ENCODE peak calls at places on chromosomes 5 and 9, in four cellular contexts. L is right cardiac atrium; B is stimulated activated CD8-positive, alpha-beta memory T cell treated with anti-CD3 and anti-CD28 coated beads, Interleukin-15, amount 100 ng/mL, for 4 hours; A is mucosa of descending colon. V is an unnamed sample.

GRCh38 chr9:133786371-133786753 is 48.2 kb upstream of the SARDH start:
- DNase-seq in L (peak; percentile 62), A (no peak), B (no peak), V (no peak)

GRCh38 chr9:14238518-14238917 is 75.4 kb downstream of the NFIB start:
- DNase-seq in L (no peak), B (no peak), A (no peak), V (no peak)

GRCh38 chr5:170638454-170639220 is 134.8 kb downstream of the KCNIP1 start:
- DNase-seq in A (peak; percentile 77), L (peak; percentile 78), B (peak; percentile 19), V (peak; percentile 81)

GRCh38 chr9:79766091-79766490 is 194.3 kb downstream of the TLE4 start:
- DNase-seq in A (no peak), L (no peak), B (no peak), V (no peak)

GRCh38 chr9:899440-900184 is 58.1 kb downstream of the DMRT1 start:
- DNase-seq in B (no peak), A (peak; percentile 13), L (no peak), V (no peak)

GRCh38 chr5:151048526-151048925 is 28.1 kb downstream of the GPX3 start:
- DNase-seq in L (no peak), A (peak; percentile 33), B (no peak), V (no peak)

GRCh38 chr9:76401580-76402354 is 7.5 kb upstream of the RFK start:
- DNase-seq in L (no peak), B (no peak), A (peak; percentile 34), V (no peak)

GRCh38 chr5:74673011-74673790 is 11.8 kb upstream of the HEXB start:
- DNase-seq in B (no peak), L (no peak), A (no peak), V (peak; percentile 35)

GRCh38 chr5:20340123-20340522 is 352.1 kb upstream of the CDH18 start:
- DNase-seq in B (no peak), L (no peak), A (no peak), V (no peak)

GRCh38 chr5:1378866-1379659 is 34.2 kb upstream of the CLPTM1L start:
- DNase-seq in L (no peak), A (no peak), B (no peak), V (no peak)

GRCh38 chr9:14372437-14373318 is 58.7 kb upstream of the NFIB start:
- DNase-seq in L (no peak), A (peak; percentile 26), B (no peak), V (no peak)

GRCh38 chr5:5165541-5166002 is 25.4 kb downstream of the ADAMTS16 start:
- DNase-seq in B (no peak), L (no peak), A (no peak), V (no peak)

GRCh38 chr9:36276840-36277239 is 18.6 kb upstream of the GNE start:
- DNase-seq in B (no peak), L (no peak), A (peak; percentile 64), V (no peak)

GRCh38 chr9:133448487-133448972 is 11.2 kb upstream of the CACFD1 start:
- DNase-seq in A (no peak), L (no peak), B (no peak), V (no peak)

GRCh38 chr9:80156725-80157124 is 585.0 kb downstream of the TLE4 start:
- DNase-seq in L (no peak), B (no peak), A (no peak), V (no peak)

GRCh38 chr5:66157046-66157445 is 12.9 kb downstream of the SREK1 start:
- DNase-seq in A (no peak), B (no peak), L (no peak), V (no peak)

GRCh38 chr5:143188692-143189091 is 214.8 kb downstream of the NR3C1 start:
- DNase-seq in B (no peak), A (no peak), L (no peak), V (no peak)

GRCh38 chr9:9352877-9353481 is 1259.8 kb downstream of the PTPRD start:
- DNase-seq in A (peak; percentile 36), L (no peak), B (no peak), V (peak; percentile 45)

GRCh38 chr9:8653111-8653510 is 853.5 kb upstream of the DMAC1 start:
- DNase-seq in B (no peak), L (no peak), A (no peak), V (no peak)

GRCh38 chr5:172941067-172941516 is 18.1 kb upstream of the RPL26L1 start:
- DNase-seq in B (no peak), L (no peak), A (no peak), V (no peak)

GRCh38 chr5:34657550-34657921 is 1.4 kb downstream of the RAI14 start:
- DNase-seq in L (peak; percentile 64), A (peak; percentile 16), B (no peak), V (peak; percentile 33)

GRCh38 chr9:95980262-95981125 is 105.0 kb downstream of the ERCC6L2 start:
- DNase-seq in A (no peak), L (no peak), B (no peak), V (no peak)

GRCh38 chr5:75018805-75019587 is 33.4 kb downstream of the GCNT4 start:
- DNase-seq in L (no peak), A (no peak), B (no peak), V (no peak)

GRCh38 chr9:135255843-135256567 is 168.5 kb downstream of the OLFM1 start:
- DNase-seq in L (no peak), A (no peak), B (no peak), V (no peak)

GRCh38 chr9:115992834-115993233 is 160.8 kb upstream of the PAPPA start:
- DNase-seq in B (no peak), A (no peak), L (no peak), V (no peak)

GRCh38 chr5:31194458-31194808 is 947 bp downstream of the CDH6 start:
- DNase-seq in A (no peak), L (peak; percentile 18), B (no peak), V (no peak)